ENCODE peak calls at places on chromosomes 13 and 19, in seven cellular contexts. D is neuronal stem cell, E is IMR-90, H is H1, S is mesenchymal stem cell, J is mesendoderm, X is trophoblast cell. W is an unnamed sample.

GRCh38 chr19:35166100-35167063 is 11.8 kb downstream of the FXYD5 start:
- DNase-seq in E (no peak), D (no peak), X (no peak), J (no peak), H (no peak), S (no peak), W (peak)

GRCh38 chr19:39936020-39936419 is 1.6 kb upstream of the FCGBP start:
- DNase-seq in J (no peak), H (no peak), X (no peak), E (no peak), S (no peak), D (no peak), W (no peak)

GRCh38 chr19:23855676-23856075 is 59.0 kb upstream of the ZNF726 start:
- DNase-seq in S (no peak), H (no peak), J (peak), D (no peak), X (no peak), E (no peak), W (no peak)

GRCh38 chr13:95233026-95233635 is 68.1 kb downstream of the ABCC4 start:
- DNase-seq in H (no peak), D (no peak), X (no peak), S (no peak), E (no peak), J (no peak), W (no peak)

GRCh38 chr19:35318679-35319448 is 10.1 kb upstream of the CD22 start:
- DNase-seq in H (no peak), X (peak), J (no peak), S (peak), D (no peak), E (peak), W (peak)

GRCh38 chr19:15330801-15331418 is 1.4 kb downstream of the BRD4 start:
- DNase-seq in X (peak), D (peak), E (peak), J (peak), H (no peak), S (peak), W (no peak)

GRCh38 chr19:3387645-3388589 is 21.5 kb downstream of the NFIC start:
- DNase-seq in E (peak), S (no peak), X (no peak), J (no peak), D (no peak), H (no peak), W (no peak)

GRCh38 chr19:58570770-58571574 is 2.2 kb downstream of the MZF1 start:
- DNase-seq in J (no peak), E (no peak), S (no peak), H (no peak), X (no peak), D (no peak), W (no peak)

GRCh38 chr19:13173129-13173737 is 23.0 kb downstream of the IER2 start:
- DNase-seq in S (no peak), X (no peak), D (no peak), H (no peak), E (no peak), J (no peak), W (no peak)

GRCh38 chr19:17075860-17076538 is 422 bp downstream of the MYO9B start:
- DNase-seq in J (peak), H (no peak), D (no peak), X (no peak), E (peak), S (peak), W (no peak)

GRCh38 chr13:44312898-44313551 is 60.6 kb upstream of the SERP2 start:
- DNase-seq in J (no peak), H (no peak), D (no peak), S (peak), E (peak), X (no peak), W (no peak)

GRCh38 chr13:32938907-32939306 is 77.3 kb upstream of the KL start:
- DNase-seq in X (peak), J (peak), H (no peak), E (peak), S (peak), D (no peak), W (no peak)

DNA sequence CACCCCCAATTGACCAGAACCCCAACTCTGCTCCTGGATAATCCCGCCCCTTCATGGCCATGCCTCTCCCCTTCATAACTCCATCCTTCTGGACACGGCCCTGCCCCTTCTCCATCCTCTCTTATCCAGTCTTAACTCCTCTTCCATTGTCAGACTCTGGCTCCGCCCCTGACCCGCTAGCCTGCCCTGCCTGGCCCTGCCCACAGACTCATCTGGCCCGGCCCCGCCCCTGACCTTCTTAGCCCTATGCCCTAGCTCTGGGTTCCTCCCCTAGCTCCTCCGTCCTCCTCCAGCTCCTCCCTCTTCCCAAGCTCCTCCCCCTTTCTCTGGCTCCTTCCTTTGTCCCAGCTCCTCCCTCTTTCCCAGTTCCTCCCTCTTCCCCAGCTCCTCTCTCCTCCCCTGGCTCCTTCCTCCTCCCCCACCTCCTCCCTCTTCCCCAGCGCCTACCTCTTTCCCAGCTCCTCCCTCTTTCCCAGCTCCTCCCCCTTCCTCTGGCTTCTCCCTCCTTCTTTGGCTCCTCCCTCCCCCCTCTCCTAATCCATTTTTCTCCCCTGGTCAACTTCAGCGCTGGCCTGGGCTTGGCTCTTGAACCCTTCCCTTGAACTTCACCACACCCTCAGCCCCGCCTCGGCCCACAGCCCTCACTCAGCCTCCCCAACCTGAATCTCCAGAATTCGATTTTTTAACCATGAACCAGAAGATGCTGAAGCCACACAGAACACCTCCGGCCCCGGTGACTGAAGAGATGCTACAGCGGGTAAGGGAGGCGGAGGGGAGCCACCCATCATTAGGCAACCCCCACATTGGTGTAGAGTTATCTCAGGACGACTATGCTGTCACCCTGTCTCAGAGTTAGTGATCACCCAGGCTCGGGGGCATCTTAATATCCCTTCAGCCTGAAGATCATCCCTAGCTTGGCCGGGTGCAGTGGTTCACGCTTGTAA is 9.2 kb upstream of the ZNF358 start:
- DNase-seq in J (peak), E (peak), S (peak), X (peak), H (peak), D (peak), W (peak)
- H4K8ac ChIP-seq in J (no peak), E (no peak), S (peak), X (no peak), H (no peak), D (no peak), W (no peak)

DNA sequence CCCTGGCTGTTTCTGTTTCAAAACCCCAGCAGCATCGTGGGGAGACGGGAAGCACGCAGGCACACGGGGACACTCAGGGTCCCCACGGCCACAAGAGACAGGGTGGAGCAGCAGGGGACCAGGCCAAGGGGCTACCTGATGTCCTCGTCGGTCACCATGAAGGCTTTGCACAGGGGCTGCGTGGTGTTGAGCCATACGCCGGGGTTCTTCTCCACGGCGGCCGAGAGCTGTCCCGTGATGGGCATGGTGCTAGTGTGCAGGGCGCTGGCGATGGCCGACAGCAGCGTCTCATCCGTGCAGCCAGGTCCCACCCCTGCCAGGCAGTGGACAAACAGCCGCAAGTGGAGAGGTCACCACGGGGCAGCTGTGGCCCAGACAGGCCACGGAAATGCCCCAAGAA is 11.7 kb downstream of the MBD3 start:
- DNase-seq in S (no peak), J (no peak), H (no peak), E (no peak), X (no peak), D (no peak), W (no peak)
- H4K8ac ChIP-seq in S (no peak), J (no peak), H (peak), E (no peak), X (no peak), D (no peak), W (no peak)

GRCh38 chr19:21833733-21834132 is 2.2 kb downstream of the ZNF43 start:
- DNase-seq in E (no peak), H (no peak), X (no peak), J (no peak), S (no peak), D (no peak), W (no peak)
- H4K8ac ChIP-seq in E (no peak), H (peak), X (no peak), J (no peak), S (no peak), D (no peak), W (no peak)

DNA sequence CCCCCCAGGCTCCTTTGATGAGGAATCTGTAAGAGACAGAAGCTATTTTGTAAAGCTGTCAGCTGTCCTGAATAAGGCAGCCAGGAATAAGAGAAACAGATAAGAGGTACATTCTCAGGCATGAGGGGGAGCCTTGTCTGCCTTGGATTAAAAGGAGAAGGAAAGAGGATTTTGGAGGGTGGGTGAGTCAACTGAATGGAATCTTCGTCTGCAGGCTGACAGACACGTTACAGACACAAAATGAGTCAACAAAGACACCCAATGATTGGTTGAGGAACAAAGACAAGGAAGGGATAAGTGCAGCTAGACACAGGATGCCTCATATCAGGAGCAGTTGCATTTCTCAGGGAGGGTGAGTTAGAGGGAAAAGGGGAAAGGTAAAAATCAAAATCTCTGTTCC is 162.5 kb downstream of the OLFM4 start:
- DNase-seq in E (peak), D (peak), J (peak), X (peak), S (no peak), H (peak), W (peak)
- H4K8ac ChIP-seq in E (no peak), D (no peak), J (no peak), X (no peak), S (no peak), H (no peak), W (no peak)

GRCh38 chr13:48783831-48784230 is 130.1 kb downstream of the CYSLTR2 start:
- DNase-seq in D (no peak), S (no peak), H (no peak), X (no peak), E (no peak), J (no peak), W (no peak)

GRCh38 chr13:48783181-48783630 is 129.5 kb downstream of the CYSLTR2 start:
- DNase-seq in E (peak), D (no peak), X (peak), S (peak), H (no peak), J (no peak), W (no peak)

GRCh38 chr13:48778551-48779088 is 124.9 kb downstream of the CYSLTR2 start:
- DNase-seq in D (no peak), S (no peak), X (no peak), E (no peak), J (no peak), H (no peak), W (no peak)

GRCh38 chr13:48782429-48782840 is 128.7 kb downstream of the CYSLTR2 start:
- DNase-seq in J (no peak), D (no peak), H (no peak), E (no peak), S (no peak), X (peak), W (no peak)

GRCh38 chr13:48780713-48781341 is 127.1 kb downstream of the CYSLTR2 start:
- DNase-seq in D (no peak), X (no peak), J (no peak), E (no peak), H (no peak), S (no peak), W (no peak)
- H4K8ac ChIP-seq in D (no peak), X (no peak), J (no peak), E (no peak), H (no peak), S (no peak), W (no peak)

GRCh38 chr13:111459803-111460547 is 139.5 kb downstream of the TEX29 start:
- DNase-seq in J (no peak), D (no peak), E (no peak), H (no peak), X (no peak), S (no peak), W (no peak)

GRCh38 chr13:111461445-111462149 is 141.2 kb downstream of the TEX29 start:
- DNase-seq in S (no peak), X (no peak), E (no peak), H (no peak), D (no peak), J (no peak), W (no peak)

GRCh38 chr13:111462944-111463343 is 142.5 kb downstream of the TEX29 start:
- DNase-seq in H (no peak), D (no peak), S (no peak), J (no peak), X (no peak), E (no peak), W (no peak)

GRCh38 chr13:111460548-111461444 is 140.4 kb downstream of the TEX29 start:
- DNase-seq in S (peak), H (peak), J (peak), E (peak), D (no peak), X (peak), W (peak)

GRCh38 chr13:111462221-111462764 is 141.9 kb downstream of the TEX29 start:
- DNase-seq in J (no peak), H (no peak), X (no peak), S (no peak), D (no peak), E (no peak), W (no peak)
- H4K8ac ChIP-seq in J (no peak), H (no peak), X (no peak), S (no peak), D (no peak), E (no peak), W (no peak)

GRCh38 chr19:57050863-57051262 is 68.9 kb upstream of the USP29 start:
- DNase-seq in S (no peak), E (no peak), X (no peak), H (no peak), D (no peak), J (no peak), W (no peak)

GRCh38 chr19:57056972-57057371 is 62.8 kb upstream of the USP29 start:
- DNase-seq in J (no peak), E (peak), H (no peak), S (no peak), X (peak), D (no peak), W (no peak)

GRCh38 chr19:57053401-57053800 is 66.4 kb upstream of the USP29 start:
- DNase-seq in D (no peak), H (no peak), X (no peak), J (no peak), S (no peak), E (no peak), W (no peak)

GRCh38 chr19:57055956-57056355 is 63.8 kb upstream of the USP29 start:
- DNase-seq in S (no peak), J (no peak), D (no peak), X (no peak), E (no peak), H (no peak), W (no peak)

DNA sequence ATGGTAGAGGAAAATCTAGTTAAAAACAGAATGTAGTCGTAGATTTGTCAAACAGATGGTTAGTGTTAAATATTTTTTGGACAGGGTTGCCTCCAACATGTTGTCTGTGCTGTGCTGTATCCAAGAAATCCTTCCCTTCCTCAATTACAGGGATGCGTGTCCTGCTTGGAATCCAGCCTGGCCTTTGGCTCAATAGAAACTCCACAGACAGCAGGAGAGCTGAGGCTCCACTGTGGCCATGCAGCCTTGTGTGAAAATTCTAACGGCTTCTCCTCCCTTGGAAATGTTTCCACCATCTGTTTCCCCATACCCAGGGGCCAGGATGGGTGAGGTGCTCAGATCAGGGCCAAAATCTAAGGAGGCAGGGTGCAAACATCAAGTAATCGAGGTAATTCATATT is 67.7 kb upstream of the USP29 start:
- DNase-seq in E (no peak), D (no peak), H (no peak), J (no peak), S (no peak), X (no peak), W (no peak)
- H4K8ac ChIP-seq in E (no peak), D (no peak), H (no peak), J (no peak), S (no peak), X (no peak), W (no peak)

GRCh38 chr19:1364070-1364719 is 19.5 kb upstream of the NDUFS7 start:
- DNase-seq in J (no peak), S (peak), X (no peak), H (no peak), E (peak), D (no peak), W (no peak)
- H4K8ac ChIP-seq in J (no peak), S (no peak), X (no peak), H (no peak), E (no peak), D (no peak), W (no peak)

GRCh38 chr13:49498211-49498610 is 2.5 kb downstream of the PHF11 start:
- DNase-seq in S (no peak), E (no peak), J (no peak), X (no peak), D (no peak), H (no peak), W (no peak)

GRCh38 chr13:49503951-49504350 is 8.2 kb downstream of the PHF11 start:
- DNase-seq in H (no peak), J (no peak), S (no peak), D (no peak), X (no peak), E (peak), W (no peak)

GRCh38 chr13:49499889-49500660 is 4.3 kb downstream of the PHF11 start:
- DNase-seq in E (peak), J (no peak), H (no peak), X (no peak), D (no peak), S (peak), W (no peak)

GRCh38 chr13:49497272-49497671 is 1.5 kb downstream of the PHF11 start:
- DNase-seq in J (no peak), E (no peak), X (peak), D (no peak), H (no peak), S (no peak), W (no peak)

DNA sequence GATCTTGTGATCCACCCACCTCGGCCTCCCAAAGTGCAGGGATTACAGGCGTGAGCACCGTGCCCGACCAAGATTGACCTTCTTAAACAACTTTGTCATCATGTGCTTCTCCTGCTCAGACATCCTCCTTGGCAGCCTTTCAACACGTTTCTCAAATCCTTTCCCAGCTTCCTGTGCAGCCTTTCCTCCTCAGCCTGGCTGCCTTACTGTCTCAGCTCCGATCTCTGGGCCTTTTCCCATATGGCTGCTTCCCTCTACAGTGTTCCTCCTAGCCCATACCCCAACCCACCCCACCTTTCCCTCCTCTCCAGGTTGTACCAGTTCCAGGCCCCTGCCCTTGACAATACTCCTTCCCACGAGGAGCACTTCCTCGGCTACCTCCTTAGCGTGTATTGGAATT is 7.2 kb downstream of the PHF11 start:
- DNase-seq in J (no peak), H (no peak), X (no peak), S (peak), E (peak), D (no peak), W (no peak)
- H4K8ac ChIP-seq in J (no peak), H (no peak), X (no peak), S (peak), E (peak), D (no peak), W (no peak)